ENCODE peak calls at places on chromosomes 4 and X, in seven cellular contexts. J is lower lobe of right lung; X is OCI-LY7; D is CD4-positive, CD25-positive, alpha-beta regulatory T cell; O is lung; V is CD8-positive, alpha-beta memory T cell; Z is iPS DF 6.9. Q is an unnamed sample.

GRCh38 chrX:148672526-148672925 is 172.1 kb downstream of the AFF2 start:
- DNase-seq in D (no peak), X (no peak), V (no peak), Z (no peak), O (no peak), J (no peak), Q (no peak)

GRCh38 chrX:153845842-153846241 is 15.5 kb upstream of the PDZD4 start:
- DNase-seq in O (no peak), Z (no peak), J (no peak), X (no peak), D (no peak), V (no peak), Q (no peak)

GRCh38 chrX:47595701-47596655 is 13.7 kb downstream of the TIMP1 start:
- DNase-seq in O (no peak), J (no peak), X (no peak), V (no peak), D (peak; percentile 22), Z (no peak), Q (no peak)

GRCh38 chr4:145012841-145013240 is 85.2 kb downstream of the ANAPC10 start:
- DNase-seq in J (no peak), Z (no peak), X (no peak), V (no peak), D (no peak), O (no peak), Q (peak; percentile 26)

GRCh38 chr4:23630110-23630509 is 259.7 kb downstream of the PPARGC1A start:
- DNase-seq in J (no peak), D (no peak), Z (no peak), O (no peak), X (no peak), V (no peak), Q (no peak)

GRCh38 chr4:30945586-30945985 is 225.4 kb downstream of the PCDH7 start:
- DNase-seq in Z (no peak), J (no peak), D (no peak), O (no peak), X (no peak), V (no peak), Q (no peak)

GRCh38 chr4:10640535-10641159 is 43.9 kb downstream of the CLNK start:
- DNase-seq in X (no peak), V (no peak), O (no peak), Z (no peak), J (peak; percentile 49), D (no peak), Q (no peak)

GRCh38 chr4:133160853-133161252 is 11.8 kb downstream of the PCDH10 start:
- DNase-seq in X (no peak), V (no peak), J (no peak), O (no peak), D (no peak), Z (no peak), Q (no peak)

GRCh38 chrX:117510453-117510852 is 606.2 kb downstream of the KLHL13 start:
- DNase-seq in Z (no peak), V (no peak), O (no peak), J (no peak), X (no peak), D (no peak), Q (no peak)

GRCh38 chr4:122827899-122828601 is 1.4 kb downstream of the FGF2 start:
- DNase-seq in Z (peak; percentile 77), O (no peak), J (no peak), D (peak; percentile 57), V (no peak), X (peak; percentile 39), Q (no peak)
- H3K27ac ChIP-seq in Z (peak overlapping the region; percentile 92), O (no peak overlapping the region), J (peak overlapping the region; percentile 66), D (no peak overlapping the region), V (peak overlapping the region; percentile 33), X (no peak overlapping the region), Q (peak overlapping the region; percentile 19)

GRCh38 chrX:118520858-118521206 is 25.2 kb downstream of the DOCK11 start:
- DNase-seq in X (no peak), D (no peak), J (no peak), Z (no peak), O (no peak), V (no peak), Q (no peak)

GRCh38 chrX:118523920-118524319 is 28.3 kb downstream of the DOCK11 start:
- DNase-seq in Z (no peak), X (no peak), V (peak; percentile 13), D (peak; percentile 87), O (no peak), J (no peak), Q (no peak)

GRCh38 chrX:118521435-118521834 is 25.8 kb downstream of the DOCK11 start:
- DNase-seq in Z (no peak), D (no peak), V (no peak), J (no peak), X (no peak), O (no peak), Q (no peak)

GRCh38 chrX:118524344-118524743 is 28.7 kb downstream of the DOCK11 start:
- DNase-seq in X (no peak), Z (no peak), D (no peak), O (no peak), J (no peak), V (no peak), Q (no peak)

GRCh38 chrX:118522230-118522926 is 26.8 kb downstream of the DOCK11 start:
- DNase-seq in J (no peak), O (no peak), Z (no peak), X (no peak), D (no peak), V (no peak), Q (no peak)
- H3K27ac ChIP-seq in J (no peak overlapping the region), O (no peak overlapping the region), Z (no peak overlapping the region), X (no peak overlapping the region), D (peak overlapping the region; percentile 90), V (no peak overlapping the region), Q (no peak overlapping the region)

GRCh38 chr4:38050560-38051350 is 90.6 kb downstream of the PTTG2 start:
- DNase-seq in Z (no peak), J (no peak), D (no peak), V (no peak), O (no peak), X (no peak), Q (no peak)
- H3K27ac ChIP-seq in Z (no peak overlapping the region), J (peak overlapping the region; percentile 51), D (no peak overlapping the region), V (no peak overlapping the region), O (peak overlapping the region; percentile 70), X (no peak overlapping the region), Q (no peak overlapping the region)

GRCh38 chr4:183635737-183636136 is 23.2 kb downstream of the RWDD4 start:
- DNase-seq in Z (no peak), V (no peak), J (no peak), X (no peak), D (no peak), O (no peak), Q (no peak)
- H3K27ac ChIP-seq in Z (no peak overlapping the region), V (no peak overlapping the region), J (no peak overlapping the region), X (no peak overlapping the region), D (no peak overlapping the region), O (no peak overlapping the region), Q (no peak overlapping the region)

DNA sequence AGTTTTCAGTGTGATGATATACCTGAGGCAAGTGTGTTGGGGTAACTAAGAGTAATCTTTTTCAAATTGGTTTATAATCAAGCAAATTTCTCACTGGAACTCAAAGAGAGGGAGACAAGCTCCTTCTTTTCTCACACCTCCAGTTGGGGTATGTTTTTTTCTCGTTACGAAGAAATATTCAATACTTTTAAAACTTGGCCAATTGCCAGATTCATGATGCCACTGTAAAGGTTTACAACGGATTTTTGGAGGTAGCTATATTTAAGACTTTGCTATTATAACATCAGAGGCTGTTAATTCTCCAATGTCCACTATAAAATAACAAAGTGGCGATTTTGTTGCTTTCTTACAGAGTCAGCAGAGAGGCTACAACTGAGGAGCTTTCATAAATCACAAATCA is 49.2 kb upstream of the ATP8A1 start:
- DNase-seq in Z (no peak), O (no peak), J (no peak), D (no peak), V (no peak), X (no peak), Q (no peak)
- H3K27ac ChIP-seq in Z (no peak overlapping the region), O (no peak overlapping the region), J (no peak overlapping the region), D (no peak overlapping the region), V (no peak overlapping the region), X (no peak overlapping the region), Q (no peak overlapping the region)

DNA sequence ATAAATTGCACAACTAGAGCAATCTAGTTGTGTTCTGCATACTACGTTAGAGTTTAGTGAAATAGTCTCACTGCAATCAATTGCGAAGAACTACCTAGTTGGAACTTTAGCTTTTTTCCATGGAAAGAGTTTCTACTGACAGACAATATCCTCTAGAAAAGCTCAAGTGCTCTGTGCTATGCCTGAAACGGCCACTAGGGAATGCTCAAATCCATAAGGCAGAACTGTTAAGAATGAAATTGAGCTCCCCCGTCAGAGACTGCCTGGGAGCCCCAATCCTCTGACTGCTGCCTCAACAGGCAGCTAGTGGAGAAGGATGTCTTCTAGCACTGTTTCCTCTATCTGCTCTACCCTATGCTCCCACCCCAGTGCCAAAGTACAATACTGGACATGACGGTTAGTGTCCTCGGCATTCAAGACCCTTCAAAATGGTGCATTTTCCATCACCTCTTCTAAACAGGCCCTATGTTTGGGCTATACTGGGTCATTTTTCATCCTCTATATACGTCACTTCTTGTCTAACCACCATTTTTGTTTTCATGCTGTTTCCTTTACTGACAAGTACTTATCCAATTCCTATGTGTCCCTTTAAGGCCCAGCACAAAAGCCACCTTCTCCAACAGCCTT is 35.3 kb downstream of the FRMD7 start:
- DNase-seq in Z (peak; percentile 39), X (peak; percentile 51), D (peak; percentile 66), J (peak; percentile 41), O (peak; percentile 39), V (peak; percentile 8), Q (peak; percentile 6)
- H3K27ac ChIP-seq in Z (no peak overlapping the region), X (no peak overlapping the region), D (no peak overlapping the region), J (no peak overlapping the region), O (no peak overlapping the region), V (no peak overlapping the region), Q (no peak overlapping the region)